ENCODE peak calls at places on chromosome 16, in ten cellular contexts. Y is HepG2; S is adrenal gland; H is RWPE1; N is Calu3; J is nephron progenitor cell; Z is mucosa of descending colon; D is fibroblast of villous mesenchyme; B is activated CD8-positive, alpha-beta T cell treated with anti-CD3 and anti-CD28 coated beads for 36 hours; Q is osteocyte. L is an unnamed sample.

GRCh38 chr16:74321356-74321755 is 24.7 kb downstream of the PSMD7 start:
- DNase-seq in J (no peak), Z (no peak), D (no peak), S (peak; percentile 81), B (no peak), N (no peak), H (no peak), Q (no peak), Y (no peak), L (no peak)

GRCh38 chr16:57042157-57043111 is 49.9 kb upstream of the CPNE2 start:
- DNase-seq in S (peak; percentile 32), B (peak; percentile 95), Z (no peak), D (no peak), Y (no peak), H (peak; percentile 79), N (no peak), Q (no peak), J (no peak), L (peak; percentile 84)

GRCh38 chr16:30619207-30619606 is 9.0 kb upstream of the ZNF689 start:
- DNase-seq in N (no peak), J (no peak), H (no peak), S (peak; percentile 62), Q (no peak), Z (no peak), B (no peak), Y (no peak), D (peak; percentile 25), L (no peak)

GRCh38 chr16:11407047-11407982 is 62.1 kb downstream of the RMI2 start:
- DNase-seq in S (peak; percentile 77), N (peak; percentile 85), Z (no peak), H (peak; percentile 78), Q (no peak), J (peak; percentile 71), Y (peak; percentile 78), D (peak; percentile 77), B (peak; percentile 80), L (peak; percentile 86)

GRCh38 chr16:67990018-67990386 is 9.3 kb downstream of the DPEP2 start:
- DNase-seq in D (no peak), S (no peak), B (no peak), H (no peak), Y (no peak), J (no peak), Z (no peak), Q (no peak), N (no peak), L (no peak)

GRCh38 chr16:29315916-29316517 is 90.5 kb downstream of the NPIPB11 start:
- DNase-seq in J (no peak), Z (no peak), H (no peak), B (no peak), S (no peak), N (peak; percentile 22), Y (no peak), Q (no peak), D (no peak), L (no peak)

GRCh38 chr16:16167927-16168326 is 55.4 kb downstream of the ABCC6 start:
- DNase-seq in J (no peak), Z (peak; percentile 22), B (no peak), Q (no peak), D (no peak), H (no peak), N (no peak), Y (no peak), S (no peak), L (no peak)

GRCh38 chr16:84677849-84678248 is 22.0 kb upstream of the USP10 start:
- DNase-seq in H (no peak), Y (no peak), Z (no peak), D (no peak), J (no peak), Q (no peak), S (no peak), B (no peak), N (no peak), L (no peak)

GRCh38 chr16:69417537-69418199 is 6.8 kb upstream of the CYB5B start:
- DNase-seq in B (no peak), Q (no peak), Z (no peak), D (peak; percentile 81), Y (peak; percentile 58), H (no peak), N (no peak), J (no peak), S (peak; percentile 73), L (no peak)

GRCh38 chr16:77383606-77384187 is 51.1 kb downstream of the ADAMTS18 start:
- DNase-seq in B (no peak), S (no peak), N (no peak), H (no peak), Y (peak; percentile 74), Z (no peak), J (no peak), Q (no peak), D (no peak), L (no peak)

GRCh38 chr16:86396918-86397317 is 113.4 kb upstream of the FOXF1 start:
- DNase-seq in D (peak; percentile 98), B (no peak), Z (no peak), J (peak; percentile 20), H (peak; percentile 44), N (no peak), S (no peak), Y (no peak), Q (no peak), L (no peak)

GRCh38 chr16:84911490-84912216 is 91.9 kb downstream of the CRISPLD2 start:
- DNase-seq in S (peak; percentile 27), D (peak; percentile 81), Q (no peak), B (no peak), N (no peak), J (no peak), H (no peak), Z (no peak), Y (no peak), L (no peak)

GRCh38 chr16:90018297-90019200 is 707 bp downstream of the DBNDD1 start:
- DNase-seq in S (peak; percentile 65), D (no peak), J (peak; percentile 54), Y (no peak), Q (no peak), B (no peak), H (no peak), N (peak; percentile 55), Z (no peak), L (no peak)

GRCh38 chr16:58614860-58615259 is 14.8 kb downstream of the CNOT1 start:
- DNase-seq in B (no peak), H (no peak), Y (no peak), D (no peak), S (no peak), N (no peak), J (no peak), Q (no peak), Z (no peak), L (no peak)

GRCh38 chr16:13070268-13070667 is 168.9 kb downstream of the SHISA9 start:
- DNase-seq in B (no peak), Y (no peak), S (no peak), D (no peak), Z (no peak), Q (no peak), J (peak; percentile 21), H (no peak), N (no peak), L (no peak)

GRCh38 chr16:11901091-11901490 is 14.7 kb downstream of the GSPT1 start:
- DNase-seq in N (no peak), Q (no peak), Z (no peak), B (no peak), D (peak; percentile 22), S (no peak), J (no peak), Y (no peak), H (no peak), L (no peak)

GRCh38 chr16:19011169-19011731 is 27.5 kb downstream of the TMC7 start:
- DNase-seq in Y (peak; percentile 48), Q (no peak), J (no peak), N (no peak), B (no peak), Z (no peak), S (no peak), D (no peak), H (no peak), L (no peak)

GRCh38 chr16:12199524-12199923 is 223.0 kb downstream of the SNX29 start:
- DNase-seq in N (no peak), Q (no peak), S (no peak), H (no peak), Y (peak; percentile 67), J (no peak), B (no peak), D (no peak), Z (no peak), L (no peak)

DNA sequence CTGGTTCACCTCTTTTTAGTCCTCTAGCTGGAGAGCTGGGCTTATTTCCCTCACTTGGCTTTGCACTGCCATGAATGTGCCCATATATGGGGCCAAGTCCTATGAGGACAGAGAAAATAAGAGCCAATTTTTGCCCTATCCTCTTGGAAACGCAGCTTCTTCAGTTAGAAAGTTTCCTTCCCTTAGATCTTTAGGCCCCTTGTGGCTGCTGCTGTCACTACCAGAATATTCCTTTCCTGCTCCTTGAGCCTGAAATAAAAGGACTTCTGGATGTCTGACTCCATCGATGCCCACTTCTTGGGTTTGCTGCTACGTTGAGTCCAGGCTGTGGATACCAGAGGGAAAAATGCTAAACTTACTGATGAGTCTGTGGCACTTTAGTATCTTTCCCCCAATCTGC is 487.1 kb downstream of the GRIN2A start:
- DNase-seq in S (no peak), D (no peak), J (no peak), B (no peak), Z (no peak), H (no peak), Y (no peak), N (no peak), Q (no peak), L (no peak)
- TF ChIP-seq CTCF in S (no peak), D (no peak), J (peak; percentile 27), B (no peak), Z (no peak), H (no peak), Y (no peak), N (no peak), Q (no peak), L (no peak)

DNA sequence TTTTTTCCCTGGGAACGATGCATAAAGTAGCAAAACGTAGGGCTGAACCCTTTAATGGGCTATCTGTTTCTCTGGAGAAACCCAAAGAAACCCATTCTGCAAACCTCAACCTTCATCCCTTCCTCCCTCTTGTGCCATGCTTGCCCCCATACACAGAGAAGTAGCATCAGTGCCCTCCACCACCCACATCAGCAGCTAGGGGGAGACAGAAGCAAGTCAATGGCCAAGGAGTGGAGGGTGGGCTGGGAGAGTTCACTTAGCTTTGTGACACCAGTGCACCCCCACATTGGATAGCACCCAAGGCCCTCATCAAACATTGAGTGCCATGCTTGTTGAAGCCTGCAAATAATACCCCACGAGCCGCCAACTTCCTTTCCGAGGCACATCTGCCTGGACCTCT is 282.4 kb downstream of the ABCC12 start:
- DNase-seq in D (no peak), Y (peak; percentile 11), Z (no peak), Q (no peak), H (no peak), J (peak; percentile 9), N (no peak), B (peak; percentile 18), S (no peak), L (no peak)
- TF ChIP-seq CTCF in D (peak; percentile 46), Y (peak; percentile 70), Z (no peak), Q (peak; percentile 35), H (no peak), J (peak; percentile 11), N (peak; percentile 14), B (no peak), S (no peak), L (peak; percentile 45)

GRCh38 chr16:5604770-5605169 is 507.2 kb upstream of the EEF2KMT start:
- DNase-seq in Q (no peak), J (peak; percentile 18), B (peak; percentile 16), H (no peak), Y (peak; percentile 23), N (peak; percentile 49), Z (no peak), S (no peak), D (no peak), L (no peak)
- TF ChIP-seq CTCF in Q (no peak), J (peak; percentile 43), B (no peak), H (no peak), Y (peak; percentile 51), N (peak; percentile 57), Z (no peak), S (no peak), D (no peak), L (no peak)

GRCh38 chr16:78915916-78916315 is 684.6 kb downstream of the MAF start:
- DNase-seq in S (no peak), Q (no peak), H (no peak), N (no peak), B (no peak), J (no peak), Z (no peak), D (no peak), Y (no peak), L (no peak)
- TF ChIP-seq CTCF in S (no peak), Q (no peak), H (no peak), N (no peak), B (no peak), J (no peak), Z (no peak), D (no peak), Y (no peak), L (no peak)

L was measured in GM13977.